ENCODE peak calls at places on chromosomes 7 and 10, in ten cellular contexts. One of them, this sample, is unnamed.

GRCh38 chr10:132520147-132520811 is 17.3 kb upstream of the INPP5A start:
- DNase-seq in activated CD4-positive, CD25-positive, alpha-beta regulatory T cell treated with anti-CD3 and anti-CD28 coated beads, Interleukin-2, amount 50 U/mL, for 72 hours: peak
- DNase-seq in glutamatergic neuron: no peak
- DNase-seq in NCI-H1694 treated with DMSO at 0.1 percent for 48 hours: no peak
- DNase-seq in Calu3: no peak
- DNase-seq in NT2/D1: no peak
- DNase-seq in frontal cortex: no peak
- DNase-seq in NCI-H2107: no peak
- DNase-seq in activated naive CD4-positive, alpha-beta T cell: no peak
- DNase-seq in brain microvascular endothelial cell: peak
- DNase-seq in this sample: no peak

GRCh38 chr7:124912972-124913371 is 16.7 kb downstream of the POT1 start:
- DNase-seq in frontal cortex: no peak
- DNase-seq in NCI-H2107: no peak
- DNase-seq in NCI-H1694 treated with DMSO at 0.1 percent for 48 hours: no peak
- DNase-seq in activated CD4-positive, CD25-positive, alpha-beta regulatory T cell treated with anti-CD3 and anti-CD28 coated beads, Interleukin-2, amount 50 U/mL, for 72 hours: no peak
- DNase-seq in glutamatergic neuron: no peak
- DNase-seq in activated naive CD4-positive, alpha-beta T cell: no peak
- DNase-seq in Calu3: no peak
- DNase-seq in NT2/D1: no peak
- DNase-seq in brain microvascular endothelial cell: no peak
- DNase-seq in this sample: no peak

GRCh38 chr7:81013036-81013435 is 94.2 kb upstream of the SEMA3C start:
- DNase-seq in Calu3: no peak
- DNase-seq in activated naive CD4-positive, alpha-beta T cell: no peak
- DNase-seq in glutamatergic neuron: no peak
- DNase-seq in NT2/D1: peak
- DNase-seq in brain microvascular endothelial cell: peak
- DNase-seq in frontal cortex: no peak
- DNase-seq in NCI-H2107: no peak
- DNase-seq in NCI-H1694 treated with DMSO at 0.1 percent for 48 hours: no peak
- DNase-seq in activated CD4-positive, CD25-positive, alpha-beta regulatory T cell treated with anti-CD3 and anti-CD28 coated beads, Interleukin-2, amount 50 U/mL, for 72 hours: no peak
- DNase-seq in this sample: peak

GRCh38 chr7:137592232-137592896 is 248.8 kb upstream of the PTN start:
- DNase-seq in Calu3: peak
- DNase-seq in activated CD4-positive, CD25-positive, alpha-beta regulatory T cell treated with anti-CD3 and anti-CD28 coated beads, Interleukin-2, amount 50 U/mL, for 72 hours: no peak
- DNase-seq in NT2/D1: peak
- DNase-seq in frontal cortex: peak
- DNase-seq in NCI-H1694 treated with DMSO at 0.1 percent for 48 hours: peak
- DNase-seq in glutamatergic neuron: peak
- DNase-seq in brain microvascular endothelial cell: peak
- DNase-seq in NCI-H2107: peak
- DNase-seq in activated naive CD4-positive, alpha-beta T cell: no peak
- DNase-seq in this sample: peak

GRCh38 chr7:143230602-143231457 is 9.0 kb downstream of the TAS2R40 start:
- DNase-seq in frontal cortex: no peak
- DNase-seq in brain microvascular endothelial cell: no peak
- DNase-seq in NCI-H2107: no peak
- DNase-seq in NCI-H1694 treated with DMSO at 0.1 percent for 48 hours: no peak
- DNase-seq in activated CD4-positive, CD25-positive, alpha-beta regulatory T cell treated with anti-CD3 and anti-CD28 coated beads, Interleukin-2, amount 50 U/mL, for 72 hours: no peak
- DNase-seq in glutamatergic neuron: no peak
- DNase-seq in Calu3: no peak
- DNase-seq in NT2/D1: no peak
- DNase-seq in activated naive CD4-positive, alpha-beta T cell: no peak
- DNase-seq in this sample: no peak

GRCh38 chr7:136528329-136528728 is 340.1 kb upstream of the CHRM2 start:
- DNase-seq in glutamatergic neuron: no peak
- DNase-seq in NT2/D1: no peak
- DNase-seq in Calu3: no peak
- DNase-seq in NCI-H2107: no peak
- DNase-seq in frontal cortex: no peak
- DNase-seq in brain microvascular endothelial cell: peak
- DNase-seq in activated CD4-positive, CD25-positive, alpha-beta regulatory T cell treated with anti-CD3 and anti-CD28 coated beads, Interleukin-2, amount 50 U/mL, for 72 hours: no peak
- DNase-seq in NCI-H1694 treated with DMSO at 0.1 percent for 48 hours: no peak
- DNase-seq in activated naive CD4-positive, alpha-beta T cell: no peak
- DNase-seq in this sample: peak

GRCh38 chr7:47375121-47375551 is 206.8 kb downstream of the TNS3 start:
- DNase-seq in activated naive CD4-positive, alpha-beta T cell: no peak
- DNase-seq in frontal cortex: no peak
- DNase-seq in Calu3: no peak
- DNase-seq in brain microvascular endothelial cell: peak
- DNase-seq in glutamatergic neuron: no peak
- DNase-seq in NT2/D1: no peak
- DNase-seq in NCI-H1694 treated with DMSO at 0.1 percent for 48 hours: no peak
- DNase-seq in NCI-H2107: no peak
- DNase-seq in activated CD4-positive, CD25-positive, alpha-beta regulatory T cell treated with anti-CD3 and anti-CD28 coated beads, Interleukin-2, amount 50 U/mL, for 72 hours: no peak
- DNase-seq in this sample: peak

GRCh38 chr7:45103958-45104843 is 7.3 kb downstream of the TBRG4 start:
- DNase-seq in NT2/D1: no peak
- DNase-seq in frontal cortex: no peak
- DNase-seq in brain microvascular endothelial cell: no peak
- DNase-seq in NCI-H2107: no peak
- DNase-seq in NCI-H1694 treated with DMSO at 0.1 percent for 48 hours: no peak
- DNase-seq in activated CD4-positive, CD25-positive, alpha-beta regulatory T cell treated with anti-CD3 and anti-CD28 coated beads, Interleukin-2, amount 50 U/mL, for 72 hours: peak
- DNase-seq in activated naive CD4-positive, alpha-beta T cell: no peak
- DNase-seq in Calu3: no peak
- DNase-seq in glutamatergic neuron: no peak
- DNase-seq in this sample: no peak

GRCh38 chr10:35127289-35127891 is 744 bp downstream of the CREM start:
- DNase-seq in frontal cortex: peak
- DNase-seq in NCI-H2107: no peak
- DNase-seq in NCI-H1694 treated with DMSO at 0.1 percent for 48 hours: peak
- DNase-seq in Calu3: peak
- DNase-seq in NT2/D1: peak
- DNase-seq in glutamatergic neuron: peak
- DNase-seq in brain microvascular endothelial cell: peak
- DNase-seq in activated naive CD4-positive, alpha-beta T cell: peak
- DNase-seq in activated CD4-positive, CD25-positive, alpha-beta regulatory T cell treated with anti-CD3 and anti-CD28 coated beads, Interleukin-2, amount 50 U/mL, for 72 hours: peak
- DNase-seq in this sample: peak

GRCh38 chr7:157789094-157789493 is 452.3 kb downstream of the DNAJB6 start:
- DNase-seq in NT2/D1: no peak
- DNase-seq in activated naive CD4-positive, alpha-beta T cell: no peak
- DNase-seq in glutamatergic neuron: no peak
- DNase-seq in Calu3: no peak
- DNase-seq in NCI-H1694 treated with DMSO at 0.1 percent for 48 hours: no peak
- DNase-seq in frontal cortex: no peak
- DNase-seq in brain microvascular endothelial cell: no peak
- DNase-seq in NCI-H2107: no peak
- DNase-seq in activated CD4-positive, CD25-positive, alpha-beta regulatory T cell treated with anti-CD3 and anti-CD28 coated beads, Interleukin-2, amount 50 U/mL, for 72 hours: no peak
- DNase-seq in this sample: no peak

GRCh38 chr10:96720422-96721206 is at the start of gene PIK3AP1:
- DNase-seq in Calu3: peak
- DNase-seq in NCI-H1694 treated with DMSO at 0.1 percent for 48 hours: peak
- DNase-seq in activated naive CD4-positive, alpha-beta T cell: no peak
- DNase-seq in activated CD4-positive, CD25-positive, alpha-beta regulatory T cell treated with anti-CD3 and anti-CD28 coated beads, Interleukin-2, amount 50 U/mL, for 72 hours: peak
- DNase-seq in NCI-H2107: no peak
- DNase-seq in frontal cortex: peak
- DNase-seq in glutamatergic neuron: peak
- DNase-seq in NT2/D1: no peak
- DNase-seq in brain microvascular endothelial cell: no peak
- DNase-seq in this sample: no peak

GRCh38 chr7:34083440-34083839 is 178.1 kb downstream of the BMPER start:
- DNase-seq in brain microvascular endothelial cell: no peak
- DNase-seq in NCI-H2107: no peak
- DNase-seq in frontal cortex: no peak
- DNase-seq in NT2/D1: no peak
- DNase-seq in activated naive CD4-positive, alpha-beta T cell: no peak
- DNase-seq in Calu3: no peak
- DNase-seq in glutamatergic neuron: no peak
- DNase-seq in NCI-H1694 treated with DMSO at 0.1 percent for 48 hours: no peak
- DNase-seq in activated CD4-positive, CD25-positive, alpha-beta regulatory T cell treated with anti-CD3 and anti-CD28 coated beads, Interleukin-2, amount 50 U/mL, for 72 hours: no peak
- DNase-seq in this sample: no peak

GRCh38 chr10:69345402-69345801 is 67.1 kb downstream of the HK1 start:
- DNase-seq in frontal cortex: no peak
- DNase-seq in activated CD4-positive, CD25-positive, alpha-beta regulatory T cell treated with anti-CD3 and anti-CD28 coated beads, Interleukin-2, amount 50 U/mL, for 72 hours: no peak
- DNase-seq in activated naive CD4-positive, alpha-beta T cell: no peak
- DNase-seq in NT2/D1: no peak
- DNase-seq in Calu3: no peak
- DNase-seq in glutamatergic neuron: no peak
- DNase-seq in brain microvascular endothelial cell: no peak
- DNase-seq in NCI-H2107: peak
- DNase-seq in NCI-H1694 treated with DMSO at 0.1 percent for 48 hours: no peak
- DNase-seq in this sample: no peak

GRCh38 chr7:3005257-3005656 is 38.4 kb downstream of the CARD11 start:
- DNase-seq in activated naive CD4-positive, alpha-beta T cell: no peak
- DNase-seq in NCI-H1694 treated with DMSO at 0.1 percent for 48 hours: no peak
- DNase-seq in NCI-H2107: no peak
- DNase-seq in frontal cortex: no peak
- DNase-seq in brain microvascular endothelial cell: no peak
- DNase-seq in NT2/D1: no peak
- DNase-seq in activated CD4-positive, CD25-positive, alpha-beta regulatory T cell treated with anti-CD3 and anti-CD28 coated beads, Interleukin-2, amount 50 U/mL, for 72 hours: no peak
- DNase-seq in glutamatergic neuron: no peak
- DNase-seq in Calu3: no peak
- DNase-seq in this sample: no peak

GRCh38 chr7:70579397-70580097 is 552.4 kb upstream of the GALNT17 start:
- DNase-seq in activated CD4-positive, CD25-positive, alpha-beta regulatory T cell treated with anti-CD3 and anti-CD28 coated beads, Interleukin-2, amount 50 U/mL, for 72 hours: no peak
- DNase-seq in glutamatergic neuron: no peak
- DNase-seq in activated naive CD4-positive, alpha-beta T cell: no peak
- DNase-seq in frontal cortex: no peak
- DNase-seq in NT2/D1: no peak
- DNase-seq in NCI-H1694 treated with DMSO at 0.1 percent for 48 hours: no peak
- DNase-seq in brain microvascular endothelial cell: no peak
- DNase-seq in Calu3: no peak
- DNase-seq in NCI-H2107: no peak
- DNase-seq in this sample: no peak

GRCh38 chr7:69967699-69968450 is 369.6 kb downstream of the AUTS2 start:
- DNase-seq in brain microvascular endothelial cell: no peak
- DNase-seq in activated naive CD4-positive, alpha-beta T cell: no peak
- DNase-seq in frontal cortex: no peak
- DNase-seq in Calu3: no peak
- DNase-seq in glutamatergic neuron: no peak
- DNase-seq in activated CD4-positive, CD25-positive, alpha-beta regulatory T cell treated with anti-CD3 and anti-CD28 coated beads, Interleukin-2, amount 50 U/mL, for 72 hours: no peak
- DNase-seq in NT2/D1: peak
- DNase-seq in NCI-H1694 treated with DMSO at 0.1 percent for 48 hours: no peak
- DNase-seq in NCI-H2107: no peak
- DNase-seq in this sample: no peak

GRCh38 chr7:80385512-80385911 is 126.4 kb downstream of the GNAT3 start:
- DNase-seq in Calu3: no peak
- DNase-seq in NT2/D1: no peak
- DNase-seq in NCI-H1694 treated with DMSO at 0.1 percent for 48 hours: no peak
- DNase-seq in activated naive CD4-positive, alpha-beta T cell: no peak
- DNase-seq in brain microvascular endothelial cell: peak
- DNase-seq in activated CD4-positive, CD25-positive, alpha-beta regulatory T cell treated with anti-CD3 and anti-CD28 coated beads, Interleukin-2, amount 50 U/mL, for 72 hours: no peak
- DNase-seq in NCI-H2107: no peak
- DNase-seq in glutamatergic neuron: no peak
- DNase-seq in frontal cortex: no peak
- DNase-seq in this sample: peak

GRCh38 chr7:112802406-112802805 is 12.2 kb upstream of the TMEM168 start:
- DNase-seq in NCI-H2107: no peak
- DNase-seq in NT2/D1: no peak
- DNase-seq in glutamatergic neuron: no peak
- DNase-seq in NCI-H1694 treated with DMSO at 0.1 percent for 48 hours: no peak
- DNase-seq in frontal cortex: no peak
- DNase-seq in Calu3: no peak
- DNase-seq in activated naive CD4-positive, alpha-beta T cell: no peak
- DNase-seq in brain microvascular endothelial cell: no peak
- DNase-seq in activated CD4-positive, CD25-positive, alpha-beta regulatory T cell treated with anti-CD3 and anti-CD28 coated beads, Interleukin-2, amount 50 U/mL, for 72 hours: no peak
- DNase-seq in this sample: no peak

GRCh38 chr7:156642306-156643045 is 1.9 kb downstream of the RNF32 start:
- DNase-seq in activated naive CD4-positive, alpha-beta T cell: no peak
- DNase-seq in glutamatergic neuron: no peak
- DNase-seq in NT2/D1: no peak
- DNase-seq in NCI-H1694 treated with DMSO at 0.1 percent for 48 hours: no peak
- DNase-seq in frontal cortex: no peak
- DNase-seq in activated CD4-positive, CD25-positive, alpha-beta regulatory T cell treated with anti-CD3 and anti-CD28 coated beads, Interleukin-2, amount 50 U/mL, for 72 hours: no peak
- DNase-seq in NCI-H2107: no peak
- DNase-seq in Calu3: no peak
- DNase-seq in brain microvascular endothelial cell: no peak
- DNase-seq in this sample: no peak

GRCh38 chr10:69215405-69216176 is 4.5 kb upstream of the HKDC1 start:
- DNase-seq in NT2/D1: no peak
- DNase-seq in NCI-H2107: no peak
- DNase-seq in activated CD4-positive, CD25-positive, alpha-beta regulatory T cell treated with anti-CD3 and anti-CD28 coated beads, Interleukin-2, amount 50 U/mL, for 72 hours: no peak
- DNase-seq in glutamatergic neuron: no peak
- DNase-seq in Calu3: no peak
- DNase-seq in activated naive CD4-positive, alpha-beta T cell: no peak
- DNase-seq in frontal cortex: no peak
- DNase-seq in NCI-H1694 treated with DMSO at 0.1 percent for 48 hours: no peak
- DNase-seq in brain microvascular endothelial cell: no peak
- DNase-seq in this sample: no peak

GRCh38 chr10:89164080-89164479 is 43.0 kb downstream of the CH25H start:
- DNase-seq in NT2/D1: no peak
- DNase-seq in activated CD4-positive, CD25-positive, alpha-beta regulatory T cell treated with anti-CD3 and anti-CD28 coated beads, Interleukin-2, amount 50 U/mL, for 72 hours: no peak
- DNase-seq in glutamatergic neuron: no peak
- DNase-seq in activated naive CD4-positive, alpha-beta T cell: no peak
- DNase-seq in brain microvascular endothelial cell: no peak
- DNase-seq in frontal cortex: no peak
- DNase-seq in NCI-H2107: no peak
- DNase-seq in Calu3: no peak
- DNase-seq in NCI-H1694 treated with DMSO at 0.1 percent for 48 hours: no peak
- DNase-seq in this sample: no peak

GRCh38 chr10:63491558-63492316 is 26.0 kb upstream of the JMJD1C start:
- DNase-seq in activated naive CD4-positive, alpha-beta T cell: no peak
- DNase-seq in glutamatergic neuron: no peak
- DNase-seq in frontal cortex: no peak
- DNase-seq in NCI-H1694 treated with DMSO at 0.1 percent for 48 hours: no peak
- DNase-seq in Calu3: peak
- DNase-seq in NT2/D1: no peak
- DNase-seq in activated CD4-positive, CD25-positive, alpha-beta regulatory T cell treated with anti-CD3 and anti-CD28 coated beads, Interleukin-2, amount 50 U/mL, for 72 hours: no peak
- DNase-seq in brain microvascular endothelial cell: peak
- DNase-seq in NCI-H2107: no peak
- DNase-seq in this sample: peak

GRCh38 chr10:33223326-33224014 is 111.0 kb downstream of the NRP1 start:
- DNase-seq in frontal cortex: no peak
- DNase-seq in Calu3: no peak
- DNase-seq in glutamatergic neuron: no peak
- DNase-seq in NT2/D1: no peak
- DNase-seq in brain microvascular endothelial cell: no peak
- DNase-seq in NCI-H2107: no peak
- DNase-seq in NCI-H1694 treated with DMSO at 0.1 percent for 48 hours: no peak
- DNase-seq in activated naive CD4-positive, alpha-beta T cell: no peak
- DNase-seq in activated CD4-positive, CD25-positive, alpha-beta regulatory T cell treated with anti-CD3 and anti-CD28 coated beads, Interleukin-2, amount 50 U/mL, for 72 hours: no peak
- DNase-seq in this sample: peak

GRCh38 chr10:87850742-87851205 is 12.6 kb downstream of the KLLN start:
- DNase-seq in brain microvascular endothelial cell: peak
- DNase-seq in glutamatergic neuron: peak
- DNase-seq in NCI-H1694 treated with DMSO at 0.1 percent for 48 hours: peak
- DNase-seq in frontal cortex: no peak
- DNase-seq in Calu3: peak
- DNase-seq in activated CD4-positive, CD25-positive, alpha-beta regulatory T cell treated with anti-CD3 and anti-CD28 coated beads, Interleukin-2, amount 50 U/mL, for 72 hours: peak
- DNase-seq in NCI-H2107: peak
- DNase-seq in NT2/D1: no peak
- DNase-seq in activated naive CD4-positive, alpha-beta T cell: no peak
- DNase-seq in this sample: peak

GRCh38 chr10:95467162-95467599 is 94.0 kb downstream of the SORBS1 start:
- DNase-seq in brain microvascular endothelial cell: no peak
- DNase-seq in NT2/D1: peak
- DNase-seq in activated CD4-positive, CD25-positive, alpha-beta regulatory T cell treated with anti-CD3 and anti-CD28 coated beads, Interleukin-2, amount 50 U/mL, for 72 hours: no peak
- DNase-seq in activated naive CD4-positive, alpha-beta T cell: no peak
- DNase-seq in frontal cortex: no peak
- DNase-seq in glutamatergic neuron: peak
- DNase-seq in NCI-H1694 treated with DMSO at 0.1 percent for 48 hours: no peak
- DNase-seq in Calu3: peak
- DNase-seq in NCI-H2107: no peak
- DNase-seq in this sample: peak

This sample was measured in amniotic epithelial cell.